ENCODE peak calls at places on chromosomes 2 and 18, in nine cellular contexts. U, A, K, I, W, X, F, L and M are unnamed samples.

GRCh38 chr18:36942264-36942663 is 113.3 kb downstream of the KIAA1328 start:
- DNase-seq in K (peak), U (peak), W (peak), A (no peak), I (peak), L (no peak), X (no peak), F (no peak), M (peak)

GRCh38 chr18:76445275-76445674 is 49.8 kb downstream of the ZNF516 start:
- DNase-seq in U (peak), K (peak), L (no peak), A (no peak), W (no peak), F (no peak), X (no peak), I (peak), M (no peak)

GRCh38 chr18:10353791-10354190 is 100.6 kb upstream of the APCDD1 start:
- DNase-seq in I (peak), X (no peak), K (peak), F (no peak), W (no peak), U (peak), L (no peak), A (no peak), M (no peak)

GRCh38 chr18:22433960-22434359 is 16.2 kb upstream of the CTAGE1 start:
- DNase-seq in A (no peak), X (no peak), W (no peak), K (peak), I (peak), F (no peak), L (no peak), U (peak), M (no peak)

GRCh38 chr2:186518945-186519344 is 32.9 kb downstream of the ZC3H15 start:
- DNase-seq in U (no peak), I (no peak), F (no peak), W (no peak), X (no peak), L (no peak), A (no peak), K (peak), M (no peak)

GRCh38 chr2:148122788-148123187 is 101.9 kb downstream of the MBD5 start:
- DNase-seq in X (no peak), L (no peak), K (peak), A (no peak), F (no peak), W (no peak), I (peak), U (peak), M (no peak)

GRCh38 chr2:207153266-207153990 is 12.3 kb downstream of the KLF7 start:
- DNase-seq in A (no peak), I (no peak), L (no peak), X (no peak), W (no peak), K (no peak), F (no peak), U (no peak), M (no peak)

GRCh38 chr2:70984576-70985282 is 6.3 kb downstream of the ANKRD53 start:
- DNase-seq in U (peak), X (no peak), K (peak), W (peak), L (peak), I (peak), A (peak), F (peak), M (no peak)

GRCh38 chr2:56026828-56027227 is 103.2 kb upstream of the EFEMP1 start:
- DNase-seq in W (no peak), L (no peak), I (no peak), A (no peak), X (no peak), U (no peak), K (no peak), F (no peak), M (no peak)

GRCh38 chr2:172153161-172153560 is 50.5 kb upstream of the DLX2 start:
- DNase-seq in A (no peak), X (no peak), W (no peak), I (no peak), L (no peak), F (no peak), K (no peak), U (no peak), M (peak)

GRCh38 chr2:74532222-74532621 is 2.5 kb downstream of the HTRA2 start:
- DNase-seq in W (peak), X (no peak), A (no peak), U (peak), F (no peak), L (no peak), I (peak), K (peak), M (no peak)

GRCh38 chr2:25275575-25275965 is 66.2 kb downstream of the DNMT3A start:
- DNase-seq in U (no peak), F (no peak), X (no peak), L (no peak), K (no peak), W (no peak), A (no peak), I (no peak), M (no peak)

GRCh38 chr2:55718165-55719008 is 24.7 kb upstream of the PNPT1 start:
- DNase-seq in W (peak), I (peak), L (peak), K (peak), A (peak), X (no peak), U (peak), F (peak), M (no peak)

GRCh38 chr2:54365661-54366060 is 90.5 kb upstream of the SPTBN1 start:
- DNase-seq in I (no peak), X (no peak), L (no peak), F (no peak), U (no peak), A (no peak), K (no peak), W (no peak), M (no peak)